ENCODE peak calls at places on chromosome 1, in six cellular contexts. B is tibial nerve, L is A172, F is C1 segment of cervical spinal cord, X is upper lobe of right lung, P is neuronal stem cell. T is an unnamed sample.

GRCh38 chr1:9181176-9181906 is 52.4 kb upstream of the GPR157 start:
- DNase-seq in B (peak; percentile 70), L (no peak), F (peak; percentile 64), X (peak; percentile 90), P (peak; percentile 72), T (peak; percentile 77)

GRCh38 chr1:155529109-155529508 is 33.5 kb downstream of the ASH1L start:
- DNase-seq in B (no peak), L (no peak), F (no peak), X (no peak), P (no peak), T (no peak)

GRCh38 chr1:229758101-229759036 is 132.3 kb downstream of the URB2 start:
- DNase-seq in B (no peak), L (peak; percentile 27), F (no peak), X (no peak), P (no peak), T (no peak)

GRCh38 chr1:228405200-228405978 is 1.2 kb downstream of the TRIM11 start:
- DNase-seq in B (no peak), L (no peak), F (no peak), X (no peak), P (no peak), T (no peak)

GRCh38 chr1:116497660-116498059 is 73.2 kb downstream of the CD58 start:
- DNase-seq in B (no peak), L (no peak), F (peak; percentile 21), X (no peak), P (no peak), T (no peak)

GRCh38 chr1:44608141-44608540 is 66.1 kb downstream of the TMEM53 start:
- DNase-seq in B (no peak), L (no peak), F (no peak), X (no peak), P (no peak), T (no peak)

GRCh38 chr1:13605159-13605558 is 21.5 kb downstream of the PDPN start:
- DNase-seq in B (no peak), L (no peak), F (no peak), X (no peak), P (no peak), T (no peak)

GRCh38 chr1:88998716-88999115 is 6.3 kb upstream of the KYAT3 start:
- DNase-seq in B (peak; percentile 68), L (peak; percentile 57), F (peak; percentile 12), X (no peak), P (peak; percentile 67), T (no peak)

GRCh38 chr1:17587693-17588047 is 48.2 kb downstream of the ARHGEF10L start:
- DNase-seq in B (no peak), L (peak; percentile 82), F (no peak), X (no peak), P (no peak), T (no peak)

GRCh38 chr1:207115269-207115668 is 11.2 kb downstream of the C4BPA start:
- DNase-seq in B (no peak), L (no peak), F (no peak), X (no peak), P (no peak), T (no peak)

GRCh38 chr1:40182956-40183710 is 21.9 kb downstream of the RLF start:
- DNase-seq in B (no peak), L (no peak), F (no peak), X (no peak), P (no peak), T (no peak)

GRCh38 chr1:17890815-17891191 is 135.7 kb downstream of the ACTL8 start:
- DNase-seq in B (no peak), L (no peak), F (no peak), X (peak; percentile 23), P (no peak), T (no peak)

GRCh38 chr1:37892151-37893047 is 33.0 kb upstream of the MTF1 start:
- DNase-seq in B (no peak), L (no peak), F (no peak), X (no peak), P (no peak), T (no peak)